ENCODE peak calls at places on chromosomes 4 and X, in six cellular contexts. P is AG09309, I is fibroblast of mammary gland, W is RCC 7860, T is EL, F is AG08395. J is an unnamed sample.

GRCh38 chrX:23292979-23293651 is 41.5 kb upstream of the PTCHD1 start:
- DNase-seq in F (no peak), T (peak), W (peak), P (no peak), I (no peak), J (peak)

GRCh38 chr4:169615467-169616106 is 3.2 kb upstream of the NEK1 start:
- DNase-seq in W (peak), P (no peak), F (no peak), T (no peak), I (no peak), J (no peak)

GRCh38 chr4:48334900-48335384 is 6.4 kb upstream of the SLAIN2 start:
- DNase-seq in W (no peak), T (no peak), I (peak), P (no peak), F (no peak), J (no peak)

GRCh38 chr4:59126996-59127395 is 2016.8 kb upstream of the IGFBP7 start:
- DNase-seq in W (no peak), T (no peak), F (no peak), P (no peak), I (no peak), J (no peak)

GRCh38 chrX:38768079-38768478 is 33.2 kb upstream of the MID1IP1 start:
- DNase-seq in I (peak), F (peak), P (no peak), T (peak), W (peak), J (no peak)

GRCh38 chr4:84091266-84091665 is 407.8 kb downstream of the NKX6-1 start:
- DNase-seq in P (no peak), I (no peak), T (no peak), W (no peak), F (no peak), J (no peak)

GRCh38 chr4:108350332-108350731 is 181.6 kb upstream of the LEF1 start:
- DNase-seq in T (no peak), F (no peak), W (no peak), I (no peak), P (no peak), J (no peak)

GRCh38 chr4:88147799-88148217 is 10.6 kb downstream of the ABCG2 start:
- DNase-seq in I (no peak), W (no peak), P (no peak), F (no peak), T (no peak), J (no peak)

GRCh38 chr4:186657766-186658165 is 65.9 kb downstream of the FAT1 start:
- DNase-seq in F (no peak), T (no peak), P (no peak), W (no peak), I (peak), J (no peak)

GRCh38 chr4:119046263-119046662 is 89.4 kb upstream of the MYOZ2 start:
- DNase-seq in I (no peak), T (no peak), F (no peak), W (no peak), P (no peak), J (no peak)

GRCh38 chr4:167014944-167015343 is 219.3 kb downstream of the SPOCK3 start:
- DNase-seq in P (no peak), F (no peak), I (no peak), W (no peak), T (no peak), J (no peak)

GRCh38 chrX:124440674-124441073 is 94.3 kb downstream of the SH2D1A start:
- DNase-seq in F (no peak), T (no peak), I (no peak), P (no peak), W (no peak), J (no peak)

GRCh38 chr4:184293552-184293951 is 75.9 kb upstream of the ENPP6 start:
- DNase-seq in P (no peak), F (no peak), W (no peak), T (no peak), I (no peak), J (no peak)

GRCh38 chrX:155534800-155535199 is 76.4 kb upstream of the F8A3 start:
- DNase-seq in W (no peak), P (no peak), T (no peak), I (no peak), F (no peak), J (no peak)

GRCh38 chr4:110898290-110898689 is 275.4 kb upstream of the PITX2 start:
- DNase-seq in F (no peak), W (no peak), I (no peak), P (no peak), T (no peak), J (no peak)

GRCh38 chr4:4457803-4458550 is 71.1 kb downstream of the NSG1 start:
- DNase-seq in F (peak), W (peak), P (no peak), T (peak), I (peak), J (peak)

GRCh38 chr4:108171541-108172230 is 3.0 kb upstream of the LEF1 start:
- DNase-seq in I (no peak), T (no peak), W (no peak), P (no peak), F (no peak), J (no peak)

GRCh38 chr4:127586922-127587571 is 45.7 kb upstream of the INTU start:
- DNase-seq in T (peak), W (peak), I (peak), F (peak), P (no peak), J (no peak)

GRCh38 chr4:108644237-108644636 is 6.2 kb upstream of the OSTC start:
- DNase-seq in I (peak), T (peak), P (peak), W (peak), F (peak), J (no peak)

GRCh38 chrX:9995855-9996339 is 28.7 kb downstream of the CLDN34 start:
- DNase-seq in F (peak), P (peak), T (peak), I (peak), W (peak), J (no peak)

GRCh38 chr4:55830741-55831140 is 11.2 kb downstream of the EXOC1L start:
- DNase-seq in T (no peak), W (no peak), I (no peak), P (no peak), F (no peak), J (no peak)

GRCh38 chrX:132426695-132427281 is 62.0 kb downstream of the MBNL3 start:
- DNase-seq in P (peak), T (peak), W (no peak), F (peak), I (peak), J (no peak)

GRCh38 chr4:7650606-7651400 is 216.1 kb upstream of the PSAPL1 start:
- DNase-seq in F (no peak), I (peak), W (no peak), T (peak), P (no peak), J (no peak)

GRCh38 chrX:54358424-54359211 is 772 bp upstream of the WNK3 start:
- DNase-seq in P (no peak), I (peak), W (no peak), F (no peak), T (peak), J (peak)

GRCh38 chr4:110878992-110879391 is 256.1 kb upstream of the PITX2 start:
- DNase-seq in P (no peak), W (no peak), T (no peak), I (no peak), F (no peak), J (no peak)

GRCh38 chr4:87896020-87896621 is 63.4 kb downstream of the MEPE start:
- DNase-seq in F (peak), W (peak), I (peak), T (peak), P (peak), J (peak)

GRCh38 chr4:22430626-22431025 is 85.2 kb downstream of the ADGRA3 start:
- DNase-seq in T (no peak), F (no peak), W (no peak), P (no peak), I (no peak), J (no peak)

GRCh38 chr4:184850431-184851199 is 24.8 kb upstream of the ACSL1 start:
- DNase-seq in T (no peak), P (no peak), F (no peak), I (no peak), W (no peak), J (no peak)

GRCh38 chrX:152929898-152930297 is 32.0 kb downstream of the ZNF185 start:
- DNase-seq in I (no peak), W (no peak), T (no peak), F (no peak), P (no peak), J (no peak)

GRCh38 chrX:7996414-7996813 is 69.2 kb upstream of the PNPLA4 start:
- DNase-seq in T (peak), F (peak), P (no peak), I (peak), W (no peak), J (no peak)

GRCh38 chrX:11064851-11065600 is 46.1 kb upstream of the HCCS start:
- DNase-seq in T (peak), F (peak), P (peak), I (peak), W (no peak), J (peak)

GRCh38 chr4:170008376-170008775 is 17.8 kb downstream of the MFAP3L start:
- DNase-seq in W (no peak), T (peak), F (no peak), I (no peak), P (no peak), J (no peak)

J was measured in kidney epithelial cell.